ENCODE peak calls at places on chromosomes 5 and 9, in nine cellular contexts. One of them, this sample, is unnamed.

GRCh38 chr5:176438959-176439757 is 9.0 kb upstream of the FAF2 start:
- DNase-seq in CD4-positive, alpha-beta memory T cell: no peak
- DNase-seq in cardiac fibroblast: peak
- DNase-seq in kidney tubule cell: peak
- DNase-seq in occipital lobe: no peak
- DNase-seq in GM04504: peak
- DNase-seq in heart left ventricle: no peak
- DNase-seq in stimulated activated CD4-positive, alpha-beta T cell treated with anti-CD3 and anti-CD28 coated beads, Interleukin-1b, Interleukin-23, amount 100 ng/mL, for 24 hours: no peak
- DNase-seq in mammary epithelial cell: peak
- DNase-seq in this sample: no peak

GRCh38 chr5:158873115-158873514 is 226.6 kb downstream of the EBF1 start:
- DNase-seq in CD4-positive, alpha-beta memory T cell: no peak
- DNase-seq in cardiac fibroblast: no peak
- DNase-seq in kidney tubule cell: no peak
- DNase-seq in occipital lobe: no peak
- DNase-seq in GM04504: no peak
- DNase-seq in heart left ventricle: no peak
- DNase-seq in stimulated activated CD4-positive, alpha-beta T cell treated with anti-CD3 and anti-CD28 coated beads, Interleukin-1b, Interleukin-23, amount 100 ng/mL, for 24 hours: no peak
- DNase-seq in mammary epithelial cell: no peak
- DNase-seq in this sample: no peak

GRCh38 chr9:14245901-14246525 is 67.9 kb downstream of the NFIB start:
- DNase-seq in CD4-positive, alpha-beta memory T cell: no peak
- DNase-seq in cardiac fibroblast: peak
- DNase-seq in kidney tubule cell: peak
- DNase-seq in occipital lobe: no peak
- DNase-seq in GM04504: peak
- DNase-seq in heart left ventricle: no peak
- DNase-seq in stimulated activated CD4-positive, alpha-beta T cell treated with anti-CD3 and anti-CD28 coated beads, Interleukin-1b, Interleukin-23, amount 100 ng/mL, for 24 hours: no peak
- DNase-seq in mammary epithelial cell: no peak
- DNase-seq in this sample: no peak

GRCh38 chr5:144377207-144377606 is 206.5 kb downstream of the KCTD16 start:
- DNase-seq in CD4-positive, alpha-beta memory T cell: no peak
- DNase-seq in cardiac fibroblast: no peak
- DNase-seq in kidney tubule cell: no peak
- DNase-seq in occipital lobe: no peak
- DNase-seq in GM04504: no peak
- DNase-seq in heart left ventricle: no peak
- DNase-seq in stimulated activated CD4-positive, alpha-beta T cell treated with anti-CD3 and anti-CD28 coated beads, Interleukin-1b, Interleukin-23, amount 100 ng/mL, for 24 hours: no peak
- DNase-seq in mammary epithelial cell: no peak
- DNase-seq in this sample: no peak

GRCh38 chr5:151095341-151096000 is 14.6 kb upstream of the TNIP1 start:
- DNase-seq in CD4-positive, alpha-beta memory T cell: no peak
- DNase-seq in cardiac fibroblast: peak
- DNase-seq in kidney tubule cell: peak
- DNase-seq in occipital lobe: no peak
- DNase-seq in GM04504: no peak
- DNase-seq in heart left ventricle: peak
- DNase-seq in stimulated activated CD4-positive, alpha-beta T cell treated with anti-CD3 and anti-CD28 coated beads, Interleukin-1b, Interleukin-23, amount 100 ng/mL, for 24 hours: no peak
- DNase-seq in mammary epithelial cell: no peak
- DNase-seq in this sample: peak

GRCh38 chr9:23820731-23821399 is 5.2 kb downstream of the ELAVL2 start:
- DNase-seq in CD4-positive, alpha-beta memory T cell: no peak
- DNase-seq in cardiac fibroblast: no peak
- DNase-seq in kidney tubule cell: peak
- DNase-seq in occipital lobe: peak
- DNase-seq in GM04504: no peak
- DNase-seq in heart left ventricle: no peak
- DNase-seq in stimulated activated CD4-positive, alpha-beta T cell treated with anti-CD3 and anti-CD28 coated beads, Interleukin-1b, Interleukin-23, amount 100 ng/mL, for 24 hours: no peak
- DNase-seq in mammary epithelial cell: no peak
- DNase-seq in this sample: no peak

GRCh38 chr9:7560669-7561305 is 238.8 kb downstream of the DMAC1 start:
- DNase-seq in CD4-positive, alpha-beta memory T cell: no peak
- DNase-seq in cardiac fibroblast: no peak
- DNase-seq in kidney tubule cell: no peak
- DNase-seq in occipital lobe: no peak
- DNase-seq in GM04504: no peak
- DNase-seq in heart left ventricle: no peak
- DNase-seq in stimulated activated CD4-positive, alpha-beta T cell treated with anti-CD3 and anti-CD28 coated beads, Interleukin-1b, Interleukin-23, amount 100 ng/mL, for 24 hours: no peak
- DNase-seq in mammary epithelial cell: no peak
- DNase-seq in this sample: no peak

GRCh38 chr5:131939690-131940345 is 5.6 kb downstream of the MEIKIN start:
- DNase-seq in CD4-positive, alpha-beta memory T cell: no peak
- DNase-seq in cardiac fibroblast: no peak
- DNase-seq in kidney tubule cell: no peak
- DNase-seq in occipital lobe: no peak
- DNase-seq in GM04504: no peak
- DNase-seq in heart left ventricle: no peak
- DNase-seq in stimulated activated CD4-positive, alpha-beta T cell treated with anti-CD3 and anti-CD28 coated beads, Interleukin-1b, Interleukin-23, amount 100 ng/mL, for 24 hours: no peak
- DNase-seq in mammary epithelial cell: no peak
- DNase-seq in this sample: no peak

GRCh38 chr5:149795360-149795759 is 65.2 kb downstream of the PPARGC1B start:
- DNase-seq in CD4-positive, alpha-beta memory T cell: no peak
- DNase-seq in cardiac fibroblast: no peak
- DNase-seq in kidney tubule cell: no peak
- DNase-seq in occipital lobe: no peak
- DNase-seq in GM04504: no peak
- DNase-seq in heart left ventricle: no peak
- DNase-seq in stimulated activated CD4-positive, alpha-beta T cell treated with anti-CD3 and anti-CD28 coated beads, Interleukin-1b, Interleukin-23, amount 100 ng/mL, for 24 hours: no peak
- DNase-seq in mammary epithelial cell: no peak
- DNase-seq in this sample: no peak

GRCh38 chr5:112956606-112957005 is 20.0 kb upstream of the DCP2 start:
- DNase-seq in CD4-positive, alpha-beta memory T cell: no peak
- DNase-seq in cardiac fibroblast: peak
- DNase-seq in kidney tubule cell: no peak
- DNase-seq in occipital lobe: no peak
- DNase-seq in GM04504: no peak
- DNase-seq in heart left ventricle: no peak
- DNase-seq in stimulated activated CD4-positive, alpha-beta T cell treated with anti-CD3 and anti-CD28 coated beads, Interleukin-1b, Interleukin-23, amount 100 ng/mL, for 24 hours: no peak
- DNase-seq in mammary epithelial cell: no peak
- DNase-seq in this sample: no peak